ENCODE peak calls at places on chromosomes 13 and 19, in six cellular contexts. Q, M, E, K, U and L are unnamed samples. For H3K9me2, the result is how much of the 10 kb centered on the place peaks cover.

GRCh38 chr19:40799558-40800338 is 757 bp downstream of the EGLN2 start:
- DNase-seq in Q (peak), M (no peak), E (no peak), K (peak), U (peak), L (no peak)

GRCh38 chr13:79775830-79776229 is 294.9 kb downstream of the NDFIP2 start:
- DNase-seq in Q (peak), M (peak), E (peak), K (peak), U (peak), L (peak)

GRCh38 chr19:2846180-2846935 is 5.1 kb downstream of the ZNF555 start:
- DNase-seq in Q (no peak), M (no peak), E (no peak), K (no peak), U (no peak), L (no peak)

GRCh38 chr19:29812881-29813275 is 1.1 kb downstream of the CCNE1 start:
- DNase-seq in Q (no peak), M (no peak), E (no peak), K (no peak), U (no peak), L (no peak)

GRCh38 chr13:111270765-111271164 is 49.7 kb upstream of the TEX29 start:
- DNase-seq in Q (no peak), M (no peak), E (no peak), K (no peak), U (no peak), L (no peak)

GRCh38 chr13:112330479-112331407 is 45.4 kb upstream of the SPACA7 start:
- DNase-seq in Q (no peak), M (no peak), E (no peak), K (no peak), U (peak), L (no peak)

GRCh38 chr13:114319441-114319871 is 5.2 kb downstream of the CHAMP1 start:
- DNase-seq in Q (no peak), M (peak), E (no peak), K (no peak), U (no peak), L (no peak)

GRCh38 chr13:52104624-52105023 is 24.2 kb downstream of the NEK5 start:
- DNase-seq in Q (no peak), M (no peak), E (no peak), K (no peak), U (no peak), L (no peak)

GRCh38 chr19:12769689-12770088 is 5.7 kb downstream of the HOOK2 start:
- DNase-seq in Q (no peak), M (no peak), E (no peak), K (peak), U (peak), L (peak)

GRCh38 chr19:29211562-29212416 is 1.2 kb downstream of the UQCRFS1 start:
- DNase-seq in Q (no peak), M (peak), E (no peak), K (peak), U (peak), L (no peak)

GRCh38 chr13:30665638-30666037 is 47.9 kb downstream of the USPL1 start:
- DNase-seq in Q (no peak), M (no peak), E (no peak), K (peak), U (no peak), L (no peak)

GRCh38 chr19:2428027-2428690 is 773 bp upstream of the TIMM13 start:
- DNase-seq in Q (no peak), M (no peak), E (no peak), K (no peak), U (peak), L (no peak)

GRCh38 chr13:98528663-98529064 is 48.2 kb downstream of the STK24 start:
- DNase-seq in Q (no peak), M (no peak), E (no peak), K (no peak), U (no peak), L (no peak)

GRCh38 chr19:12880551-12881171 is 588 bp downstream of the DNASE2 start:
- DNase-seq in Q (no peak), M (peak), E (no peak), K (peak), U (peak), L (peak)

GRCh38 chr13:72296246-72296645 is 429.2 kb upstream of the DACH1 start:
- DNase-seq in Q (no peak), M (no peak), E (no peak), K (no peak), U (no peak), L (no peak)

GRCh38 chr19:10891360-10892108 is 20.2 kb downstream of the CARM1 start:
- DNase-seq in Q (no peak), M (no peak), E (no peak), K (peak), U (peak), L (no peak)

GRCh38 chr19:46142294-46142693 is 5.7 kb upstream of the IGFL2 start:
- DNase-seq in Q (no peak), M (no peak), E (no peak), K (no peak), U (no peak), L (no peak)

GRCh38 chr13:66665991-66666390 is 564.1 kb downstream of the PCDH9 start:
- DNase-seq in Q (peak), M (peak), E (no peak), K (peak), U (peak), L (no peak)

GRCh38 chr13:99404005-99404755 is 97.0 kb upstream of the GPR183 start:
- DNase-seq in Q (peak), M (peak), E (no peak), K (no peak), U (no peak), L (no peak)

GRCh38 chr13:102902789-102903347 is 57.0 kb downstream of the ERCC5 start:
- DNase-seq in Q (no peak), M (no peak), E (no peak), K (peak), U (peak), L (no peak)

GRCh38 chr19:45817725-45818301 is 2.7 kb upstream of the RSPH6A start:
- DNase-seq in Q (no peak), M (peak), E (no peak), K (no peak), U (peak), L (no peak)

GRCh38 chr19:40442328-40443130 is 1.6 kb downstream of the SERTAD3 start:
- DNase-seq in Q (no peak), M (no peak), E (no peak), K (no peak), U (peak), L (no peak)

GRCh38 chr13:112773601-112774447 is 84.0 kb downstream of the ATP11A start:
- DNase-seq in Q (no peak), M (no peak), E (no peak), K (no peak), U (no peak), L (no peak)

GRCh38 chr13:80048802-80049201 is 292.1 kb downstream of the SPRY2 start:
- DNase-seq in Q (peak), M (peak), E (peak), K (peak), U (peak), L (peak)

GRCh38 chr19:19662866-19663291 is 597 bp downstream of the ATP13A1 start:
- DNase-seq in Q (no peak), M (no peak), E (no peak), K (no peak), U (no peak), L (no peak)

GRCh38 chr13:59276436-59276835 is 887.3 kb downstream of the DIAPH3 start:
- DNase-seq in Q (no peak), M (no peak), E (no peak), K (no peak), U (no peak), L (no peak)

GRCh38 chr13:75258159-75258782 is 223.7 kb downstream of the TBC1D4 start:
- DNase-seq in Q (no peak), M (peak), E (peak), K (peak), U (peak), L (peak)

GRCh38 chr19:32720936-32721250 is 1.3 kb downstream of the TDRD12 start:
- DNase-seq in Q (no peak), M (no peak), E (no peak), K (no peak), U (no peak), L (no peak)
- H3K9me2 ChIP-seq in Q (under half), M (under half), E (under half), K (under half), U (under half), L (under half)

GRCh38 chr13:36685912-36686311 is 12.1 kb downstream of the SERTM1 start:
- DNase-seq in Q (no peak), M (peak), E (no peak), K (no peak), U (no peak), L (no peak)
- TF ChIP-seq CTCF in Q (no peak), M (no peak), E (no peak), K (no peak), U (no peak), L (no peak)

GRCh38 chr19:6524326-6524725 is 6.5 kb upstream of the TNFSF9 start:
- DNase-seq in Q (no peak), M (no peak), E (no peak), K (no peak), U (no peak), L (no peak)

GRCh38 chr19:6521718-6522646 is 8.8 kb upstream of the TNFSF9 start:
- DNase-seq in Q (no peak), M (no peak), E (no peak), K (no peak), U (peak), L (no peak)

GRCh38 chr19:6519289-6519688 is 11.5 kb upstream of the TNFSF9 start:
- DNase-seq in Q (no peak), M (peak), E (no peak), K (no peak), U (no peak), L (no peak)

GRCh38 chr19:6527893-6528543 is 2.8 kb upstream of the TNFSF9 start:
- DNase-seq in Q (no peak), M (no peak), E (no peak), K (no peak), U (no peak), L (no peak)

GRCh38 chr19:6522712-6523111 is 8.1 kb upstream of the TNFSF9 start:
- DNase-seq in Q (no peak), M (no peak), E (no peak), K (no peak), U (no peak), L (no peak)
- H2AFZ ChIP-seq in Q (no peak), M (no peak), E (no peak), K (no peak), U (peak), L (no peak)

GRCh38 chr19:32615569-32615968 is 34.6 kb downstream of the PDCD5 start:
- DNase-seq in Q (no peak), M (no peak), E (no peak), K (no peak), U (no peak), L (no peak)
- H3K9me2 ChIP-seq in Q (under half), M (under half), E (under half), K (under half), U (under half), L (under half)

GRCh38 chr13:97175041-97175440 is 47.1 kb upstream of the MBNL2 start:
- DNase-seq in Q (no peak), M (no peak), E (no peak), K (no peak), U (no peak), L (no peak)
- TF ChIP-seq CTCF in Q (no peak), M (no peak), E (no peak), K (no peak), U (no peak), L (no peak)

DNA sequence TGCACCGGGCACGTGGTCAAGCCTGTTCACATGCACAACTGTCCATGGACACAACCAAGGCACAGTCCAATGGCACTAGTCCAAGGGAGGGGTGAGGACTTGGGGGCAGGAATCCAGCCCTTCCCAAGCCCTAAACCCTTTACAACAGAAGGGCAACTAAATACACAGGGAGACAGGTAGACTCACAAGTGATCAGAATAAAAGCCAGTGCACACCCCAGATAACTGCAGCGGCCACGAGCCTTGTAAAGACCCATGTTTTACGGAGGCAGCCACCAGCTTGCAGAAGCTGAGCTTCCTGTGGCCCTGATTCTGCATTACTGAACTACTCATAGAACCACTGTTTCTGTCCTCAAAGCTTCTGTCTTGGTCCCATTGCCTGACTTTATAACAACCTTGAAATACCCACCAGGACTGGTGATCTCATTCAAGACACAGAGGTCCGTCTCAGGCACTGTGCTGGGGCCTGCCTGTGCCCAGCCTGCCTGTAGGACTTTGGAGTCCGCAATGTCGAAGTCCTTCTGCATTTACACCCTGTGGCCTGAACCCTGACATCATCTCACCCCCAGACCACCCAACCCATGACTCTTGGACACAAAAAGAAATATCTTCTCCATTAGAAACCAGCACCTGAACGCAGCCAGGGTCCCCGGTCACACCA is 181.2 kb downstream of the COL4A1 start:
- DNase-seq in Q (no peak), M (no peak), E (no peak), K (no peak), U (no peak), L (no peak)
- H2AFZ ChIP-seq in Q (no peak), M (no peak), E (no peak), K (no peak), U (peak), L (no peak)

GRCh38 chr19:27911122-27911898 is 1301.6 kb downstream of the UQCRFS1 start:
- DNase-seq in Q (no peak), M (no peak), E (no peak), K (no peak), U (no peak), L (no peak)

GRCh38 chr19:27909861-27910260 is 1303.1 kb downstream of the UQCRFS1 start:
- DNase-seq in Q (no peak), M (no peak), E (no peak), K (no peak), U (no peak), L (no peak)

GRCh38 chr19:27906081-27906480 is 1306.9 kb downstream of the UQCRFS1 start:
- DNase-seq in Q (no peak), M (no peak), E (no peak), K (no peak), U (no peak), L (no peak)

GRCh38 chr19:27905074-27905473 is 1307.9 kb downstream of the UQCRFS1 start:
- DNase-seq in Q (no peak), M (no peak), E (no peak), K (no peak), U (no peak), L (no peak)

GRCh38 chr19:27909185-27909840 is 1303.6 kb downstream of the UQCRFS1 start:
- DNase-seq in Q (no peak), M (no peak), E (no peak), K (no peak), U (no peak), L (no peak)
- H3K9me2 ChIP-seq in Q (under half), M (under half), E (under half), K (under half), U (under half), L (under half)

GRCh38 chr19:18254546-18255500 is 19.4 kb downstream of the IQCN start:
- DNase-seq in Q (peak), M (peak), E (no peak), K (no peak), U (peak), L (peak)
- TF ChIP-seq CTCF in Q (peak), M (peak), E (peak), K (peak), U (peak), L (peak)

GRCh38 chr19:21328402-21328801 is 808 bp downstream of the ZNF708 start:
- DNase-seq in Q (no peak), M (no peak), E (no peak), K (no peak), U (peak), L (no peak)
- H2AFZ ChIP-seq in Q (peak), M (peak), E (peak), K (peak), U (no peak), L (peak)

GRCh38 chr19:48879025-48879572 is 6.9 kb downstream of the PPP1R15A start:
- DNase-seq in Q (no peak), M (no peak), E (no peak), K (no peak), U (no peak), L (no peak)
- H3K9me2 ChIP-seq in Q (under half), M (under half), E (under half), K (under half), U (under half), L (under half)